ENCODE peak calls at places on chromosomes 1 and 21, in four cellular contexts. One of them, this sample, is unnamed.

GRCh38 chr1:165426745-165427144 is 18.2 kb downstream of the RXRG start:
- DNase-seq in heart right ventricle: no peak
- DNase-seq in CD8-positive, alpha-beta T cell: no peak
- DNase-seq in ovary: no peak
- DNase-seq in this sample: no peak

GRCh38 chr1:224988042-224988441 is 58.6 kb downstream of the DNAH14 start:
- DNase-seq in heart right ventricle: no peak
- DNase-seq in CD8-positive, alpha-beta T cell: no peak
- DNase-seq in ovary: no peak
- DNase-seq in this sample: no peak

GRCh38 chr1:110515896-110516295 is 3.1 kb downstream of the KCNA10 start:
- DNase-seq in heart right ventricle: no peak
- DNase-seq in CD8-positive, alpha-beta T cell: no peak
- DNase-seq in ovary: no peak
- DNase-seq in this sample: no peak

GRCh38 chr1:204649756-204650155 is 35.8 kb downstream of the LRRN2 start:
- DNase-seq in heart right ventricle: no peak
- DNase-seq in CD8-positive, alpha-beta T cell: no peak
- DNase-seq in ovary: no peak
- DNase-seq in this sample: no peak

GRCh38 chr1:227072991-227073390 is 132.9 kb downstream of the COQ8A start:
- DNase-seq in heart right ventricle: no peak
- DNase-seq in CD8-positive, alpha-beta T cell: no peak
- DNase-seq in ovary: no peak
- DNase-seq in this sample: no peak

GRCh38 chr1:64948905-64949833 is 17.2 kb downstream of the JAK1 start:
- DNase-seq in heart right ventricle: no peak
- DNase-seq in CD8-positive, alpha-beta T cell: peak; percentile 49
- DNase-seq in ovary: no peak
- DNase-seq in this sample: peak; percentile 56

GRCh38 chr1:234406871-234407270 is 33.6 kb downstream of the COA6 start:
- DNase-seq in heart right ventricle: no peak
- DNase-seq in CD8-positive, alpha-beta T cell: no peak
- DNase-seq in ovary: no peak
- DNase-seq in this sample: no peak

GRCh38 chr1:42680921-42681683 is 1.1 kb upstream of the YBX1 start:
- DNase-seq in heart right ventricle: no peak
- DNase-seq in CD8-positive, alpha-beta T cell: peak; percentile 7
- DNase-seq in ovary: no peak
- DNase-seq in this sample: no peak

GRCh38 chr1:201756411-201756810 is 72.5 kb upstream of the IPO9 start:
- DNase-seq in heart right ventricle: no peak
- DNase-seq in CD8-positive, alpha-beta T cell: no peak
- DNase-seq in ovary: no peak
- DNase-seq in this sample: no peak

GRCh38 chr1:27331922-27332321 is 9.9 kb upstream of the SYTL1 start:
- DNase-seq in heart right ventricle: no peak
- DNase-seq in CD8-positive, alpha-beta T cell: no peak
- DNase-seq in ovary: no peak
- DNase-seq in this sample: no peak

GRCh38 chr1:34460193-34460592 is 283.5 kb downstream of the C1orf94 start:
- DNase-seq in heart right ventricle: no peak
- DNase-seq in CD8-positive, alpha-beta T cell: peak; percentile 30
- DNase-seq in ovary: no peak
- DNase-seq in this sample: peak; percentile 26

GRCh38 chr21:31233711-31234110 is 110.3 kb downstream of the TIAM1 start:
- DNase-seq in heart right ventricle: no peak
- DNase-seq in CD8-positive, alpha-beta T cell: no peak
- DNase-seq in ovary: no peak
- DNase-seq in this sample: no peak

GRCh38 chr1:16032388-16033100 is 10.7 kb downstream of the CLCNKA start:
- DNase-seq in heart right ventricle: peak; percentile 87
- DNase-seq in CD8-positive, alpha-beta T cell: peak; percentile 35
- DNase-seq in ovary: peak; percentile 89
- DNase-seq in this sample: peak; percentile 90

GRCh38 chr21:29175408-29176147 is 45.1 kb downstream of the MAP3K7CL start:
- DNase-seq in heart right ventricle: no peak
- DNase-seq in CD8-positive, alpha-beta T cell: no peak
- DNase-seq in ovary: no peak
- DNase-seq in this sample: no peak

GRCh38 chr21:42493109-42494060 is 2.6 kb downstream of the RSPH1 start:
- DNase-seq in heart right ventricle: no peak
- DNase-seq in CD8-positive, alpha-beta T cell: no peak
- DNase-seq in ovary: no peak
- DNase-seq in this sample: no peak

GRCh38 chr1:6056549-6056948 is 10.9 kb downstream of the KCNAB2 start:
- DNase-seq in heart right ventricle: no peak
- DNase-seq in CD8-positive, alpha-beta T cell: no peak
- DNase-seq in ovary: no peak
- DNase-seq in this sample: no peak

GRCh38 chr1:45304311-45305081 is 22.2 kb upstream of the HPDL start:
- DNase-seq in heart right ventricle: peak; percentile 22
- DNase-seq in CD8-positive, alpha-beta T cell: no peak
- DNase-seq in ovary: peak; percentile 43
- DNase-seq in this sample: no peak

GRCh38 chr1:41695118-41695517 is 210.6 kb upstream of the EDN2 start:
- DNase-seq in heart right ventricle: peak; percentile 68
- DNase-seq in CD8-positive, alpha-beta T cell: no peak
- DNase-seq in ovary: no peak
- DNase-seq in this sample: no peak

GRCh38 chr1:189175889-189176288 is 1301.8 kb downstream of the BRINP3 start:
- DNase-seq in heart right ventricle: no peak
- DNase-seq in CD8-positive, alpha-beta T cell: no peak
- DNase-seq in ovary: no peak
- DNase-seq in this sample: no peak

GRCh38 chr1:157490337-157491165 is 61.8 kb downstream of the FCRL5 start:
- DNase-seq in heart right ventricle: peak; percentile 46
- DNase-seq in CD8-positive, alpha-beta T cell: peak; percentile 42
- DNase-seq in ovary: peak; percentile 23
- DNase-seq in this sample: peak; percentile 20

GRCh38 chr1:212478467-212479025 is 45.8 kb downstream of the NENF start:
- DNase-seq in heart right ventricle: no peak
- DNase-seq in CD8-positive, alpha-beta T cell: no peak
- DNase-seq in ovary: no peak
- DNase-seq in this sample: no peak

GRCh38 chr1:59146651-59147358 is 150.1 kb upstream of the FGGY start:
- DNase-seq in heart right ventricle: peak; percentile 71
- DNase-seq in CD8-positive, alpha-beta T cell: peak; percentile 47
- DNase-seq in ovary: peak; percentile 55
- DNase-seq in this sample: no peak

GRCh38 chr1:155884028-155884950 is 24.9 kb downstream of the SYT11 start:
- DNase-seq in heart right ventricle: no peak
- DNase-seq in CD8-positive, alpha-beta T cell: no peak
- DNase-seq in ovary: no peak
- DNase-seq in this sample: no peak

GRCh38 chr1:12075195-12076114 is 12.4 kb downstream of the TNFRSF8 start:
- DNase-seq in heart right ventricle: no peak
- DNase-seq in CD8-positive, alpha-beta T cell: no peak
- DNase-seq in ovary: peak; percentile 85
- DNase-seq in this sample: no peak

GRCh38 chr21:45618287-45618686 is 25.2 kb upstream of the PCBP3 start:
- DNase-seq in heart right ventricle: no peak
- DNase-seq in CD8-positive, alpha-beta T cell: peak; percentile 4
- DNase-seq in ovary: no peak
- DNase-seq in this sample: no peak

GRCh38 chr1:173903827-173904226 is 13.3 kb downstream of the SERPINC1 start:
- DNase-seq in heart right ventricle: no peak
- DNase-seq in CD8-positive, alpha-beta T cell: no peak
- DNase-seq in ovary: no peak
- DNase-seq in this sample: no peak

GRCh38 chr1:30083800-30084464 is 639.5 kb downstream of the MATN1 start:
- DNase-seq in heart right ventricle: no peak
- DNase-seq in CD8-positive, alpha-beta T cell: no peak
- DNase-seq in ovary: no peak
- DNase-seq in this sample: peak; percentile 63

GRCh38 chr1:47587891-47588582 is 150.2 kb downstream of the FOXD2 start:
- DNase-seq in heart right ventricle: peak; percentile 55
- DNase-seq in CD8-positive, alpha-beta T cell: no peak
- DNase-seq in ovary: no peak
- DNase-seq in this sample: no peak

GRCh38 chr1:197485790-197486189 is 217.7 kb downstream of the CRB1 start:
- DNase-seq in heart right ventricle: no peak
- DNase-seq in CD8-positive, alpha-beta T cell: no peak
- DNase-seq in ovary: no peak
- DNase-seq in this sample: peak; percentile 48

GRCh38 chr1:204477036-204477740 is 17.4 kb downstream of the PIK3C2B start:
- DNase-seq in heart right ventricle: no peak
- DNase-seq in CD8-positive, alpha-beta T cell: no peak
- DNase-seq in ovary: no peak
- DNase-seq in this sample: no peak

GRCh38 chr1:216081445-216081844 is 341.8 kb downstream of the USH2A start:
- DNase-seq in heart right ventricle: no peak
- DNase-seq in CD8-positive, alpha-beta T cell: no peak
- DNase-seq in ovary: no peak
- DNase-seq in this sample: no peak
- TF ChIP-seq CTCF in heart right ventricle: no peak
- TF ChIP-seq CTCF in CD8-positive, alpha-beta T cell: no peak
- TF ChIP-seq CTCF in ovary: no peak
- TF ChIP-seq CTCF in this sample: no peak

GRCh38 chr1:53140451-53140850 is 2.0 kb downstream of the SLC1A7 start:
- DNase-seq in heart right ventricle: no peak
- DNase-seq in CD8-positive, alpha-beta T cell: no peak
- DNase-seq in ovary: no peak
- DNase-seq in this sample: no peak
- H3K27ac ChIP-seq in heart right ventricle: peak overlapping the region; percentile 46
- H3K27ac ChIP-seq in CD8-positive, alpha-beta T cell: no peak overlapping the region
- H3K27ac ChIP-seq in ovary: peak overlapping the region; percentile 45
- H3K27ac ChIP-seq in this sample: no peak overlapping the region

GRCh38 chr21:44537930-44538911 is 1.8 kb downstream of the KRTAP10-1 start:
- DNase-seq in heart right ventricle: no peak
- DNase-seq in CD8-positive, alpha-beta T cell: no peak
- DNase-seq in ovary: no peak
- DNase-seq in this sample: no peak
- TF ChIP-seq CTCF in heart right ventricle: no peak
- TF ChIP-seq CTCF in CD8-positive, alpha-beta T cell: no peak
- TF ChIP-seq CTCF in ovary: no peak
- TF ChIP-seq CTCF in this sample: no peak

GRCh38 chr1:208731976-208732821 is 488.0 kb upstream of the PLXNA2 start:
- DNase-seq in heart right ventricle: no peak
- DNase-seq in CD8-positive, alpha-beta T cell: no peak
- DNase-seq in ovary: no peak
- DNase-seq in this sample: no peak
- H3K27ac ChIP-seq in heart right ventricle: no peak overlapping the region
- H3K27ac ChIP-seq in CD8-positive, alpha-beta T cell: no peak overlapping the region
- H3K27ac ChIP-seq in ovary: no peak overlapping the region
- H3K27ac ChIP-seq in this sample: no peak overlapping the region

GRCh38 chr21:17796037-17796403 is 23.1 kb downstream of the C21orf91 start:
- DNase-seq in heart right ventricle: no peak
- DNase-seq in CD8-positive, alpha-beta T cell: no peak
- DNase-seq in ovary: no peak
- DNase-seq in this sample: no peak

GRCh38 chr21:17795084-17796036 is 23.8 kb downstream of the C21orf91 start:
- DNase-seq in heart right ventricle: no peak
- DNase-seq in CD8-positive, alpha-beta T cell: no peak
- DNase-seq in ovary: no peak
- DNase-seq in this sample: no peak

GRCh38 chr21:17794631-17795030 is 24.5 kb downstream of the C21orf91 start:
- DNase-seq in heart right ventricle: no peak
- DNase-seq in CD8-positive, alpha-beta T cell: no peak
- DNase-seq in ovary: no peak
- DNase-seq in this sample: no peak

GRCh38 chr21:17793271-17793670 is 25.9 kb downstream of the C21orf91 start:
- DNase-seq in heart right ventricle: no peak
- DNase-seq in CD8-positive, alpha-beta T cell: no peak
- DNase-seq in ovary: no peak
- DNase-seq in this sample: no peak

DNA sequence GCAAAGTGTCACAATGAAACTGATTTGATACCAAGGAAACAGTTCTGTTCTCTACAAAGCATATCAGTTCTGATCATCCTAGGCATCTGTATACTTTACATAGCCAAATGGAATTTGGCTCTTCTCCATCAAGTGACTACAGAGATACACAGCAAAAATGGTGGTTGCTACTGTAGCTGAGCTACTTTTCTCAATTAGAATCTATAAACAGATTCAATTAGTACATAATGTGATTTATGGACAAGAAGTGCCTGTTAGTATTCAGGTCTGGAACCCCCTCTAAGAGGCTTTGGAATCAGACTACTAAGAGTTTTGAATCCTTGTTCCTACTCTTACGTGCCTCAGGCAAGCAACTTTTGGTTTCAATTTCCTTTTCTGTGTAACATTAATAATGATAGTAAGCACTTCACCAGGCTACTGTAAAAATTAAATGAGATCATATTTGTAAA is 25.5 kb downstream of the C21orf91 start:
- DNase-seq in heart right ventricle: no peak
- DNase-seq in CD8-positive, alpha-beta T cell: no peak
- DNase-seq in ovary: no peak
- DNase-seq in this sample: no peak
- TF ChIP-seq CTCF in heart right ventricle: no peak
- TF ChIP-seq CTCF in CD8-positive, alpha-beta T cell: no peak
- TF ChIP-seq CTCF in ovary: no peak
- TF ChIP-seq CTCF in this sample: no peak

GRCh38 chr1:36380003-36380631 is 5.6 kb downstream of the STK40 start:
- DNase-seq in heart right ventricle: no peak
- DNase-seq in CD8-positive, alpha-beta T cell: no peak
- DNase-seq in ovary: peak; percentile 90
- DNase-seq in this sample: no peak
- H3K27ac ChIP-seq in heart right ventricle: no peak overlapping the region
- H3K27ac ChIP-seq in CD8-positive, alpha-beta T cell: no peak overlapping the region
- H3K27ac ChIP-seq in ovary: peak overlapping the region; percentile 95
- H3K27ac ChIP-seq in this sample: peak overlapping the region; percentile 23

DNA sequence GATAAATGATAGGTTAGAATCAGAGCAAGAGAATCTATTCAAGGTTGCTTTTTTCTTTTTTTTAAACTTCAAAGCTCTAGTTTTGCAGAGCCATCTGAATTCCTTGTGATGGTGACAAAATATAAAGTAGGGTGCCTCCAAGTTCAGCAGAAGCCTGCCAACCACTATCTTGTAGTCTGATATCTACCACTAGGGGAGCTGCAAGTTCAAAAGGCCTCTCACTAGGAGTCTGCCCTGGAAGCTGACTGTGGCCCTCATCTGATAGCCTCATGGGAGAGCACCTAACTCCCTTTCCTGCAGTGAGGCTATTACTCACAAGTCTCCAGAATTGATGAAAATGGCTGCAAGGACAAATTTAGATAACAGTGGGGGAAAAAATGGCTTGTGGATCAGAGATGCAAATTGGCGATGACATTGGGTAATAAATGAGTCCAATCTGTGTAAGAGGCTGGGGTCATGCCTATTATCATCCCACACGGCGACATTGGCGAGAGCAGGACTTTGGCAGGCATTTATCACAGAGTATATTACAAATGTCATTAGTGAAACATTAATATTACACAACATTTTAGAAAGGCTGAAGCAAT is 10.7 kb upstream of the ZP4 start:
- DNase-seq in heart right ventricle: no peak
- DNase-seq in CD8-positive, alpha-beta T cell: no peak
- DNase-seq in ovary: no peak
- DNase-seq in this sample: peak; percentile 34
- TF ChIP-seq CTCF in heart right ventricle: peak; percentile 45
- TF ChIP-seq CTCF in CD8-positive, alpha-beta T cell: no peak
- TF ChIP-seq CTCF in ovary: no peak
- TF ChIP-seq CTCF in this sample: peak; percentile 16

GRCh38 chr21:34814529-34814951 is 145.7 kb downstream of the CLIC6 start:
- DNase-seq in heart right ventricle: no peak
- DNase-seq in CD8-positive, alpha-beta T cell: no peak
- DNase-seq in ovary: no peak
- DNase-seq in this sample: no peak
- H3K27ac ChIP-seq in heart right ventricle: no peak overlapping the region
- H3K27ac ChIP-seq in CD8-positive, alpha-beta T cell: no peak overlapping the region
- H3K27ac ChIP-seq in ovary: no peak overlapping the region
- H3K27ac ChIP-seq in this sample: peak overlapping the region; percentile 99

This sample was measured in RWPE1.